ENCODE peak calls at places on chromosome 12, in six cellular contexts. I is trophoblast cell, H is mesendoderm, V is IMR-90, O is neuronal stem cell, M is H1. A is an unnamed sample.

GRCh38 chr12:90305379-90305778 is 596.7 kb upstream of the ATP2B1 start:
- DNase-seq in I (peak), H (peak), V (no peak), O (no peak), M (no peak), A (no peak)

GRCh38 chr12:38878986-38879385 is 26.4 kb downstream of the CPNE8 start:
- DNase-seq in I (no peak), H (no peak), V (no peak), O (no peak), M (no peak), A (no peak)

GRCh38 chr12:3049596-3050314 is 27.4 kb upstream of the TSPAN9 start:
- DNase-seq in I (no peak), H (no peak), V (no peak), O (no peak), M (no peak), A (no peak)

GRCh38 chr12:116443706-116444589 is 115.2 kb upstream of the MAP1LC3B2 start:
- DNase-seq in I (peak), H (no peak), V (no peak), O (no peak), M (no peak), A (no peak)

GRCh38 chr12:77724367-77724957 is 106.2 kb upstream of the NAV3 start:
- DNase-seq in I (no peak), H (peak), V (peak), O (no peak), M (no peak), A (peak)

GRCh38 chr12:98332626-98333025 is 182.8 kb upstream of the TMPO start:
- DNase-seq in I (no peak), H (no peak), V (no peak), O (no peak), M (no peak), A (no peak)

GRCh38 chr12:98466970-98467369 is 48.4 kb upstream of the TMPO start:
- DNase-seq in I (no peak), H (no peak), V (no peak), O (no peak), M (no peak), A (no peak)

GRCh38 chr12:69163681-69164362 is 75.5 kb upstream of the CPSF6 start:
- DNase-seq in I (no peak), H (no peak), V (no peak), O (no peak), M (no peak), A (no peak)

GRCh38 chr12:91852646-91853045 is 293.0 kb downstream of the BTG1 start:
- DNase-seq in I (no peak), H (no peak), V (no peak), O (no peak), M (no peak), A (peak)

GRCh38 chr12:123026094-123026853 is 45.8 kb downstream of the ARL6IP4 start:
- DNase-seq in I (peak), H (peak), V (no peak), O (no peak), M (no peak), A (no peak)
- H3K18ac ChIP-seq in I (no peak), H (no peak), V (no peak), O (peak), M (no peak), A (no peak)

GRCh38 chr12:10721654-10722501 is 1.2 kb downstream of the YBX3 start:
- DNase-seq in I (peak), H (peak), V (peak), O (peak), M (no peak), A (peak)
- H3K4me3 ChIP-seq in I (peak), H (peak), V (peak), O (peak), M (peak), A (peak)

GRCh38 chr12:5988088-5988487 is 43.0 kb upstream of the ANO2 start:
- DNase-seq in I (no peak), H (no peak), V (no peak), O (no peak), M (no peak), A (no peak)
- H3K18ac ChIP-seq in I (no peak), H (no peak), V (no peak), O (no peak), M (no peak), A (no peak)

GRCh38 chr12:52874573-52875435 is 26.0 kb upstream of the KRT78 start:
- DNase-seq in I (peak), H (no peak), V (no peak), O (no peak), M (no peak), A (no peak)
- H3K4me3 ChIP-seq in I (no peak), H (no peak), V (peak), O (peak), M (peak), A (peak)

GRCh38 chr12:121802485-121802842 is 1.3 kb upstream of the SETD1B start:
- DNase-seq in I (no peak), H (no peak), V (no peak), O (no peak), M (no peak), A (no peak)
- H3K18ac ChIP-seq in I (no peak), H (no peak), V (peak), O (no peak), M (peak), A (peak)

GRCh38 chr12:49824416-49824815 is 3.8 kb downstream of the NCKAP5L start:
- DNase-seq in I (no peak), H (no peak), V (no peak), O (no peak), M (no peak), A (no peak)

GRCh38 chr12:49823951-49824350 is 4.3 kb downstream of the NCKAP5L start:
- DNase-seq in I (no peak), H (no peak), V (no peak), O (no peak), M (no peak), A (no peak)

GRCh38 chr12:49824886-49825285 is 3.3 kb downstream of the NCKAP5L start:
- DNase-seq in I (peak), H (no peak), V (peak), O (no peak), M (no peak), A (peak)

GRCh38 chr12:49825971-49826421 is 2.2 kb downstream of the NCKAP5L start:
- DNase-seq in I (peak), H (no peak), V (peak), O (no peak), M (no peak), A (peak)

DNA sequence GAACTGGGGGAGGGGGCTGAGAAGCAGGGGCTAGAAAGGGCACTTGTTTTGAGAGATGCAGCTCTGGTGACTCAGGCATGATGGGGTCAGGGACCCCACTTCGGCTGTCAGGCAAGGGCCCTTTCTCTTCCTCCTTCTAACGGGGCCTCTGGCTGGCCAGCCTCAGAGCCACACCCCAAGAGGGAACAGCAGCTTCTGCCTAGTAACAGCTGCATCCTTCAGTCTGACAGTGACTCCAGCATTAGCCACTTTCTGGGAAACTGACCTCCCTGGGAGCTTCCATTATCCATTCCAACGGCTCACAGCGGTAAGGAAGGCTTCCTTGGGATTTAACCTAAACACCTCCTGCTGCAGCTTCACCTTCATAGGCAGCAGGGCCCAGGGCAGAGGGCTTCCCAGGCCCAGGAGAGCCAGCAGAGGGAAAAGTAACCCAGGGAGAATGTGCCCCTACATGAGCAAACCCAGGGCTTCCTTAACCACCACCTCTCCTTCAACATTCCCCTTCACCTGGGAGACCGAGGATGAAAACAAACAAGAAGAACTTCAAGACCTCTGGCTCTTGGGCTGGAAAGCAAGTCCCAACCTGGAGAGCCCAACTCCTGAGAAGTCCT is 2.7 kb downstream of the NCKAP5L start:
- DNase-seq in I (peak), H (no peak), V (peak), O (no peak), M (no peak), A (peak)
- H3K4me3 ChIP-seq in I (no peak), H (no peak), V (no peak), O (no peak), M (no peak), A (peak)

GRCh38 chr12:5470221-5470620 is 38.3 kb downstream of the NTF3 start:
- DNase-seq in I (no peak), H (no peak), V (no peak), O (no peak), M (no peak), A (no peak)
- H3K18ac ChIP-seq in I (no peak), H (no peak), V (no peak), O (peak), M (no peak), A (no peak)

GRCh38 chr12:128815779-128816642 is 7.7 kb downstream of the SLC15A4 start:
- DNase-seq in I (no peak), H (no peak), V (no peak), O (no peak), M (no peak), A (no peak)
- H3K4me3 ChIP-seq in I (no peak), H (no peak), V (no peak), O (no peak), M (no peak), A (no peak)

GRCh38 chr12:26830358-26830757 is 2.6 kb downstream of the ITPR2 start:
- DNase-seq in I (no peak), H (no peak), V (no peak), O (no peak), M (no peak), A (no peak)

GRCh38 chr12:26833692-26834168 is 736 bp upstream of the ITPR2 start:
- DNase-seq in I (peak), H (peak), V (peak), O (peak), M (no peak), A (peak)

GRCh38 chr12:26831959-26832816 is 806 bp downstream of the ITPR2 start:
- DNase-seq in I (peak), H (peak), V (peak), O (peak), M (no peak), A (peak)

GRCh38 chr12:26830783-26831601 is 2.0 kb downstream of the ITPR2 start:
- DNase-seq in I (peak), H (peak), V (no peak), O (no peak), M (no peak), A (peak)

GRCh38 chr12:26832817-26833691 is at the start of gene ITPR2:
- DNase-seq in I (peak), H (peak), V (peak), O (peak), M (peak), A (peak)
- H3K18ac ChIP-seq in I (peak), H (peak), V (peak), O (peak), M (peak), A (peak)

A was measured in mesenchymal stem cell.